ENCODE peak calls at places on chromosome 22, in six cellular contexts. K is T-helper 1 cell; O is HFF-Myc; D is activated CD4-positive, alpha-beta T cell treated with anti-CD3 and anti-CD28 coated beads for 24 hours; E is stimulated activated CD4-positive, alpha-beta T cell treated with anti-CD3 and anti-CD28 coated beads, TNF-alpha, amount 100 ng/mL, for 48 hours; U is AG10803. Z is an unnamed sample.

GRCh38 chr22:35377735-35378134 is 3.2 kb upstream of the HMOX1 start:
- DNase-seq in K (no peak), O (no peak), D (no peak), E (no peak), U (no peak), Z (no peak)

GRCh38 chr22:29574762-29575450 is 6.0 kb downstream of the NIPSNAP1 start:
- DNase-seq in K (no peak), O (no peak), D (no peak), E (no peak), U (no peak), Z (no peak)

GRCh38 chr22:39183991-39184585 is 31.6 kb upstream of the CBX7 start:
- DNase-seq in K (no peak), O (no peak), D (no peak), E (no peak), U (peak; percentile 93), Z (no peak)

GRCh38 chr22:22527312-22527711 is 7.2 kb upstream of the ZNF280A start:
- DNase-seq in K (no peak), O (no peak), D (no peak), E (no peak), U (no peak), Z (no peak)

GRCh38 chr22:23705358-23705757 is 14.5 kb downstream of the RGL4 start:
- DNase-seq in K (no peak), O (no peak), D (no peak), E (peak; percentile 20), U (no peak), Z (no peak)

GRCh38 chr22:33539902-33540751 is 380.1 kb downstream of the LARGE1 start:
- DNase-seq in K (no peak), O (no peak), D (no peak), E (no peak), U (peak; percentile 26), Z (no peak)

GRCh38 chr22:23591203-23591791 is 11.2 kb upstream of the IGLL1 start:
- DNase-seq in K (peak; percentile 25), O (no peak), D (peak; percentile 51), E (peak; percentile 44), U (peak; percentile 40), Z (peak; percentile 20)

GRCh38 chr22:44192098-44192810 is 11.5 kb downstream of the PARVG start:
- DNase-seq in K (no peak), O (no peak), D (peak; percentile 21), E (peak; percentile 38), U (no peak), Z (no peak)

GRCh38 chr22:43881091-43882061 is 10.4 kb downstream of the PNPLA5 start:
- DNase-seq in K (no peak), O (no peak), D (no peak), E (no peak), U (no peak), Z (no peak)

GRCh38 chr22:32579533-32580220 is 105.1 kb downstream of the FBXO7 start:
- DNase-seq in K (no peak), O (no peak), D (no peak), E (no peak), U (peak; percentile 42), Z (no peak)

GRCh38 chr22:22023581-22024137 is 41.1 kb upstream of the TOP3B start:
- DNase-seq in K (no peak), O (no peak), D (no peak), E (no peak), U (no peak), Z (no peak)

GRCh38 chr22:33785283-33785991 is 134.8 kb downstream of the LARGE1 start:
- DNase-seq in K (no peak), O (peak; percentile 21), D (no peak), E (no peak), U (peak; percentile 88), Z (peak; percentile 49)